ENCODE peak calls at places on chromosomes 11 and 22, in four cellular contexts. One of them, this sample, is unnamed. For H3K4me1 and H3K36me3, the result is how much of the 10 kb centered on the place peaks cover.

GRCh38 chr22:25508761-25509321 is 55.6 kb upstream of the GRK3 start:
- DNase-seq in transverse colon: no peak
- DNase-seq in K562: no peak
- DNase-seq in OCI-LY7: no peak
- DNase-seq in this sample: no peak

GRCh38 chr11:112613051-112613972 is 347.9 kb upstream of the NCAM1 start:
- DNase-seq in OCI-LY7: no peak
- DNase-seq in K562: no peak
- DNase-seq in transverse colon: no peak
- DNase-seq in this sample: no peak

GRCh38 chr11:19597876-19598275 is 114.8 kb upstream of the NAV2 start:
- DNase-seq in transverse colon: no peak
- DNase-seq in K562: no peak
- DNase-seq in OCI-LY7: no peak
- DNase-seq in this sample: peak

GRCh38 chr22:49620666-49621065 is 207.0 kb downstream of the BRD1 start:
- DNase-seq in OCI-LY7: no peak
- DNase-seq in K562: no peak
- DNase-seq in transverse colon: no peak
- DNase-seq in this sample: no peak

GRCh38 chr22:22938672-22939536 is 51.3 kb downstream of the IGLL5 start:
- DNase-seq in K562: peak
- DNase-seq in transverse colon: no peak
- DNase-seq in OCI-LY7: no peak
- DNase-seq in this sample: peak

GRCh38 chr11:1810761-1811160 is 24.0 kb upstream of the SYT8 start:
- DNase-seq in K562: no peak
- DNase-seq in OCI-LY7: no peak
- DNase-seq in transverse colon: no peak
- DNase-seq in this sample: no peak

GRCh38 chr11:11265994-11266606 is 87.0 kb downstream of the CSNK2A3 start:
- DNase-seq in OCI-LY7: peak
- DNase-seq in K562: peak
- DNase-seq in transverse colon: peak
- DNase-seq in this sample: peak

GRCh38 chr22:22397292-22397870 is 111.2 kb downstream of the ZNF280B start:
- DNase-seq in OCI-LY7: peak
- DNase-seq in transverse colon: no peak
- DNase-seq in K562: peak
- DNase-seq in this sample: no peak

DNA sequence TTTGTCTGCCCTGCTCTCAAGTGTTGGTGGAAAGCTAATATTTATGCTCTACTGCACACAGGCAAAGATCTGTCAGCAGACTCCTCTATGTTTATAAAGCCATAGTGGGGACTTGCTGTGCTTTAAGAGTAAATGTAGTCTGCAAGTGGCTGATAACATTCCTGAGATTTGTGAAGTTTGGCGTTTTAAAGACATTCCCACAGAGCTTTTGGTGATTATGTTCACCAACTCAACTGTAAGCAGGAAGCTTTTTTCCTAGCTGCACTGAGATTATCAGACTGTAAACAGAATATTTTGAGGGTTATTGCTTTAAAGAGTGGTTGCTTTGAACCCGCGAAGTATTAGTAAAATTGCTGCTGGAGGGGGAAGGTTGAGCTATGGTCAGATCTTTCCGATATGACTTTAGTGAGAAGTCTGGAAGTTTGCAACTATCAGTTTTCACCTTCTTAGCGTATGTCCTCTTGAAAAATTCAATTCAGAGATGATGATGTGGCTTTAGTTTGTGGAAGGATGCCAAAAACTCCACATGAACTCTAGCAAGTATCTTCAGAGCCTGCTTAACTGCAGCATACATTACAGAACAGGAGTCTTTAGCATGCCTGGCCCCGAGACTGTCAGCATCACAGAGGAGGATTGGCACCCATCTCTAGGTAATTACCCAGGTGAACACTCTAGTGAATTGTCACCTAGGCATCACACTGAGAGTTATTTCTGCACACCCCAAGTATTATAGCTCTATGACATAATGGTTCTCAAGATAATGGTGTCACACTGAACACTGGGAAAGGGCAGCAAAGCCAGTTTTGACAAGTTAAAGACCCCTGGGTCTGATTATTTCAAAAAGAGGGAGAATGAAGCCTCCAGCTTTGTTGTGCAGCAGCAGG is 89.9 kb downstream of the MTNR1B start:
- DNase-seq in transverse colon: no peak
- DNase-seq in OCI-LY7: no peak
- DNase-seq in K562: no peak
- DNase-seq in this sample: no peak
- H3K27ac ChIP-seq in transverse colon: no peak
- H3K27ac ChIP-seq in OCI-LY7: no peak
- H3K27ac ChIP-seq in K562: no peak
- H3K27ac ChIP-seq in this sample: no peak

GRCh38 chr22:46098525-46099475 is 51.5 kb upstream of the PPARA start:
- DNase-seq in transverse colon: no peak
- DNase-seq in OCI-LY7: no peak
- DNase-seq in K562: no peak
- DNase-seq in this sample: no peak

GRCh38 chr22:46099740-46100139 is 50.6 kb upstream of the PPARA start:
- DNase-seq in transverse colon: no peak
- DNase-seq in K562: no peak
- DNase-seq in OCI-LY7: no peak
- DNase-seq in this sample: no peak

GRCh38 chr22:46102752-46103151 is 47.6 kb upstream of the PPARA start:
- DNase-seq in K562: no peak
- DNase-seq in transverse colon: no peak
- DNase-seq in OCI-LY7: no peak
- DNase-seq in this sample: no peak

GRCh38 chr22:46102159-46102558 is 48.2 kb upstream of the PPARA start:
- DNase-seq in OCI-LY7: no peak
- DNase-seq in transverse colon: no peak
- DNase-seq in K562: no peak
- DNase-seq in this sample: no peak

DNA sequence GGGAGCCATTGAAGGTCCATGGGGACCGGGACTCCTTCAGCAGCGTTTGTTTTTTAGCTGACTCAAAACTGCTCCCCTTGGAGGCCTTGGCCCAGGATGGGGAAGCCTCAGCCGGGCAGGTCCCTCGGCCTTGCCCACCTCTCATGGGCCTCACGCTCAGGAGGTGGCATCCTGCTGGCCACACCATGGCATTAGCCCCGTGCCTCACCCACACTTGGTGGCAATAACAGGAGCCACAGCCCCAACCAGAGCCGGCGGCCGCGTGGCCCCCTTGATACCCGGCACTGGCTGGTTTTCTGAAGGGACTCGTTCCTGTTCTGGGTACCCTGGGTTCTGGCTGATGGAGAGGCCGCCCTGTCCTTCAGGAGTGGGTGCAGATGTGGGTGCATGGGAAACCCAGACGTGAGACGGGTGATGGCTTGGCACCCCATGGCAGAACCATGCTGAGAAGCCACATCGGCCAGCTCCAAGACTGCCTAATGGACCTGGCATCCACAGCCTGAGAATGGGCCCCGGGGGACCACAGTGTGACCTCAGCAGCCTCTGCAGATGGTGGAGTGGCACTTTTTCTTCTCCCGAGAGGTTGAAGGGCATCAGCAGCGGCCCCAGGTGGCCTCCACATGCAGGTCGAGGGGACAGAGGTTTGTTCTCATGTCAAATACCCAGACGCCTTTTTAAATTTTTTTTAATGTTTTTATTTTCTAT is 49.8 kb upstream of the PPARA start:
- DNase-seq in OCI-LY7: no peak
- DNase-seq in K562: no peak
- DNase-seq in transverse colon: no peak
- DNase-seq in this sample: no peak
- H3K4me1 ChIP-seq in OCI-LY7: under half
- H3K4me1 ChIP-seq in K562: under half
- H3K4me1 ChIP-seq in transverse colon: under half
- H3K4me1 ChIP-seq in this sample: under half

DNA sequence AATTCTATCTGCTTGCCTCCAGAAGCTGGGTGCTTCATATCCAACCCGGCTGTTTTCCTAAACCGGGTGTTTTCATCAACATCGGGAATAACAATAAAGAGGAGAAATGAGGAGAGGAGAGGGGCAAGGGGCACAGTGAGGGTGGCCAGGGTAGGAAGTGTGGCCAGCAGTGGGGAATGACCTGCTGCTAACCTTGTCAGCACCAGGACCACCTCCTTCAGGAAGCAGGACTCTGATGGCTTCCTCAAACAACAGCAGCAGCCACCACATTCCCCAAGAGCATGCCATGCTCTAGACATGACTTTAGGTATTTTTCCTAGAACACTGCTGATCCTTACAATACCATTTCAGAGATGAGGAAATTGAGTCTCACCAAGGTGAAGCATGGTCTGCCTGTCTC is 52.4 kb downstream of the TPBGL start:
- DNase-seq in OCI-LY7: no peak
- DNase-seq in transverse colon: no peak
- DNase-seq in K562: no peak
- DNase-seq in this sample: no peak
- H3K36me3 ChIP-seq in OCI-LY7: under half
- H3K36me3 ChIP-seq in transverse colon: under half
- H3K36me3 ChIP-seq in K562: under half
- H3K36me3 ChIP-seq in this sample: under half

DNA sequence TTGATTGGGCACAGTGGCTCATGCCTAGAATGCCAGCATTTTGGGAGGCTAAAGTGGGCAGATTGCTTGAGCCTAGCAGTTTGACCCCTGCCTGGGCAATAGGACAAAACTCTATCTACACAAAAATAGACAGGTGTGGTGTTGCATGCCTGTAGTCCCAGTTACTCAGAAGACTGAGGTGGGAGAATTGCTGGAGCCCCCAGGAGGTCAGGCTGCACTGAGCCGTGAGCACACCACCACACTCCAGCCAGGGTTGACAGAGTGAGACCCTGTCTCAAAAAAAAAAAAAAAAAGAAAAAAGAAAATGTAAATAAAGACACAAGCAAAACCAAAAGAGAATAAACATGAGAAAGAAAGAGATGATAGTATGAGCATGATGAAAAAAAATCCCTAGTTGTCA is 802.4 kb upstream of the ANO3 start:
- DNase-seq in OCI-LY7: no peak
- DNase-seq in K562: no peak
- DNase-seq in transverse colon: no peak
- DNase-seq in this sample: no peak
- H3K27ac ChIP-seq in OCI-LY7: no peak
- H3K27ac ChIP-seq in K562: no peak
- H3K27ac ChIP-seq in transverse colon: no peak
- H3K27ac ChIP-seq in this sample: no peak

DNA sequence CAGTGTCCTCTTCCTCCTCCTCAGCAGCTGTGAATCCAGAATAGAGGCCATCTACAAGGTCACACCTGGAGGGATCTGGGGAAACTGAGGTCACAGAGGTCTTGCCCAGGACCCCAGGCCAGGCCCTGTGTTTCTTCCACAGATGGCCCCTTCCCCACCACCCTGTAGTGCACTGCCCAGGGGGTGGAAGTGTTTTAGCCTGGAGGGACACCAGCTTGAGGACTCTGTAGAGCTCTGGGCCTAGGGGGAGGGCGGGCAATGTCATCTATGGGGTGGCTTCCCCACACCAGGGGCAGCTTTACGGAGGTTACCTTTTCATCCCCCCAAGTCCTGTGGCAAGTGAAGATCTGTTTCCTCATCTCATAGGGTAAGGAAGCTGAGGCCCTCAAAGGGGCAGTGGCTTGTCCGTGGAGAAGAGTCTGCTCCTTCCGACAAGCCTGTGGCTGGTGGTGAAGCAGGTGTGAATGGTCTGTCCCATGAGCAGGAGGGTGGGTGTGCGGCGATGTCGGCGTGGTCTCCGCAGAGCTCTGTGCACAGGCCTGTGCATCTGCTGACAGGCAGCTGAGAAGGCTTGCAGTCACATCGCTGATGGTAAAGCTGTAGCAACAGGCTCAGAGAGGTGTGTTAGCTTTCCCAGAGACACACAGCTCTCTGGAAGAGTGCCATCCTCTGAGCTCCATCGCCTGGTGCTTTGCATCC is 74.1 kb upstream of the WNT7B start:
- DNase-seq in OCI-LY7: no peak
- DNase-seq in transverse colon: peak
- DNase-seq in K562: no peak
- DNase-seq in this sample: peak
- H3K4me1 ChIP-seq in OCI-LY7: under half
- H3K4me1 ChIP-seq in transverse colon: half or more
- H3K4me1 ChIP-seq in K562: under half
- H3K4me1 ChIP-seq in this sample: under half

GRCh38 chr11:4022669-4023068 is 71.9 kb upstream of the RRM1 start:
- DNase-seq in OCI-LY7: no peak
- DNase-seq in K562: no peak
- DNase-seq in transverse colon: no peak
- DNase-seq in this sample: no peak

GRCh38 chr11:4017129-4017528 is 77.5 kb upstream of the RRM1 start:
- DNase-seq in K562: no peak
- DNase-seq in OCI-LY7: no peak
- DNase-seq in transverse colon: no peak
- DNase-seq in this sample: no peak

GRCh38 chr11:4025248-4025956 is 69.2 kb upstream of the RRM1 start:
- DNase-seq in K562: no peak
- DNase-seq in transverse colon: no peak
- DNase-seq in OCI-LY7: no peak
- DNase-seq in this sample: no peak

GRCh38 chr11:4018641-4019040 is 76.0 kb upstream of the RRM1 start:
- DNase-seq in transverse colon: no peak
- DNase-seq in OCI-LY7: no peak
- DNase-seq in K562: no peak
- DNase-seq in this sample: no peak

DNA sequence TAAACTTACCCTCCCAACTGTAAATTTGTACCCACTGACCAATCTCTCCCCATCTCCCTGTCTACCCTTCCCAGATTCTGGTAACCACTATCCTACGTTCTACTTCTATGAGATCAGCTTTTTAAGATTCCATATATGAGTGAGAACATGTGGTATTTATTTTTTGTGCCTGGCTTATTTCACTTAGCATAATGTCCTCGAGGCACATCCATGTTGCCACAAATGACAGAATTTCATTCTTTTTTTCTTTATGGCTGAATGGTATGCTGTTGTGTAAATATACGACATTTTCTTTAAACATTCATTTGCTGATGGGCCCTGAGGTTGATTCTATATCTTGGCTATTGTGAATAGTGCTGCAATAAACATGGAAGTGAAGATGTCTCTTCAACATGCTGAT is 74.7 kb upstream of the RRM1 start:
- DNase-seq in OCI-LY7: no peak
- DNase-seq in transverse colon: no peak
- DNase-seq in K562: no peak
- DNase-seq in this sample: no peak
- H3K36me3 ChIP-seq in OCI-LY7: under half
- H3K36me3 ChIP-seq in transverse colon: under half
- H3K36me3 ChIP-seq in K562: under half
- H3K36me3 ChIP-seq in this sample: under half

GRCh38 chr11:64763804-64764611 is 4.2 kb upstream of the PYGM start:
- DNase-seq in transverse colon: no peak
- DNase-seq in OCI-LY7: no peak
- DNase-seq in K562: no peak
- DNase-seq in this sample: no peak
- H3K27ac ChIP-seq in transverse colon: peak
- H3K27ac ChIP-seq in OCI-LY7: peak
- H3K27ac ChIP-seq in K562: peak
- H3K27ac ChIP-seq in this sample: no peak